ENCODE peak calls at places on chromosomes 12 and 14, in ten cellular contexts. O is GOT3; X is OCI-M1; W is NCI-H2081; U is cardiac fibroblast; I is PC-9; D is activated naive CD4-positive, alpha-beta T cell treated with Interleukin-2 at 50 U/mL for 16 hours; S is fibroblast of lung; J is GM12892; E is stimulated activated CD8-positive, alpha-beta memory T cell treated with anti-CD3 and anti-CD28 coated beads, Interleukin-7, amount 100 ng/mL, for 1 hour. Q is an unnamed sample.

GRCh38 chr14:100017578-100017977 is 47.6 kb upstream of the EVL start:
- DNase-seq in J (no peak), D (no peak), S (peak; percentile 76), W (no peak), E (no peak), X (no peak), U (peak; percentile 59), I (no peak), O (no peak), Q (no peak)

GRCh38 chr12:128613821-128614220 is 209.9 kb downstream of the SLC15A4 start:
- DNase-seq in S (no peak), J (no peak), O (no peak), U (no peak), D (no peak), E (no peak), X (no peak), I (no peak), W (no peak), Q (no peak)

GRCh38 chr12:52082026-52082667 is 2.6 kb downstream of the SMIM41 start:
- DNase-seq in J (no peak), O (no peak), S (peak; percentile 87), X (no peak), D (no peak), W (no peak), E (no peak), I (no peak), U (peak; percentile 65), Q (no peak)

GRCh38 chr12:120538281-120539156 is 4.4 kb downstream of the RNF10 start:
- DNase-seq in X (no peak), I (peak; percentile 58), D (no peak), W (no peak), J (no peak), S (peak; percentile 47), O (no peak), U (peak; percentile 70), E (no peak), Q (no peak)

GRCh38 chr12:9098115-9098452 is 17.6 kb downstream of the A2M start:
- DNase-seq in D (no peak), E (no peak), W (no peak), I (no peak), O (no peak), J (no peak), U (no peak), X (no peak), S (no peak), Q (no peak)

GRCh38 chr12:70049596-70050360 is 193.5 kb upstream of the CNOT2 start:
- DNase-seq in I (peak; percentile 49), W (no peak), J (peak; percentile 2), U (no peak), X (peak; percentile 77), D (no peak), S (no peak), E (peak; percentile 20), O (no peak), Q (peak; percentile 15)

GRCh38 chr14:61749867-61750266 is 12.4 kb upstream of the SNAPC1 start:
- DNase-seq in E (no peak), S (peak; percentile 13), I (peak; percentile 41), D (no peak), U (peak; percentile 21), X (peak; percentile 49), J (no peak), O (no peak), W (peak; percentile 27), Q (no peak)

GRCh38 chr12:124633269-124633953 is 66.0 kb upstream of the NCOR2 start:
- DNase-seq in J (no peak), S (peak; percentile 82), U (peak; percentile 83), I (peak; percentile 51), X (no peak), W (no peak), O (no peak), D (no peak), E (no peak), Q (no peak)

GRCh38 chr12:117714203-117714602 is 254.6 kb downstream of the KSR2 start:
- DNase-seq in W (no peak), S (no peak), O (no peak), D (no peak), U (no peak), X (no peak), J (no peak), I (no peak), E (no peak), Q (no peak)

GRCh38 chr12:42686514-42687172 is 97.1 kb upstream of the PRICKLE1 start:
- DNase-seq in D (no peak), W (no peak), O (no peak), X (no peak), S (peak; percentile 48), U (no peak), I (no peak), J (no peak), E (no peak), Q (no peak)

GRCh38 chr12:11228268-11228879 is 41.1 kb downstream of the PRB3 start:
- DNase-seq in S (peak; percentile 39), X (peak; percentile 75), E (no peak), U (peak; percentile 17), D (peak; percentile 10), O (no peak), J (peak; percentile 5), I (peak; percentile 42), W (peak; percentile 10), Q (peak; percentile 15)

GRCh38 chr12:92739099-92739498 is 36.3 kb downstream of the PLEKHG7 start:
- DNase-seq in J (no peak), X (peak; percentile 40), U (peak; percentile 27), S (no peak), E (no peak), O (no peak), D (no peak), W (no peak), I (no peak), Q (no peak)

GRCh38 chr14:103679351-103679750 is 35.9 kb downstream of the XRCC3 start:
- DNase-seq in U (peak; percentile 36), S (peak; percentile 31), O (no peak), I (no peak), X (peak; percentile 13), J (peak; percentile 59), W (peak; percentile 19), D (peak; percentile 36), E (no peak), Q (peak; percentile 70)

GRCh38 chr14:74501691-74502090 is 8.1 kb downstream of the ISCA2 start:
- DNase-seq in X (no peak), W (no peak), O (no peak), I (no peak), D (no peak), U (no peak), S (no peak), J (no peak), E (no peak), Q (no peak)

GRCh38 chr14:56745091-56745490 is 65.2 kb downstream of the OTX2 start:
- DNase-seq in O (no peak), J (no peak), W (no peak), X (no peak), D (no peak), I (no peak), U (no peak), E (no peak), S (no peak), Q (no peak)

GRCh38 chr14:68632591-68632895 is 160.3 kb downstream of the ZFP36L1 start:
- DNase-seq in I (no peak), U (no peak), E (no peak), J (no peak), D (no peak), W (no peak), S (no peak), X (no peak), O (no peak), Q (no peak)

GRCh38 chr12:50088577-50089335 is 3.6 kb downstream of the SMARCD1 start:
- DNase-seq in D (peak; percentile 56), S (peak; percentile 60), X (peak; percentile 70), W (peak; percentile 69), I (peak; percentile 50), E (no peak), J (no peak), U (peak; percentile 61), O (no peak), Q (peak; percentile 57)

GRCh38 chr12:109763201-109763841 is 49.7 kb downstream of the FAM222A start:
- DNase-seq in E (no peak), O (no peak), I (no peak), U (peak; percentile 23), S (peak; percentile 47), J (no peak), X (peak; percentile 45), W (no peak), D (no peak), Q (no peak)

GRCh38 chr14:28116716-28117115 is 649.9 kb upstream of the FOXG1 start:
- DNase-seq in D (no peak), X (peak; percentile 7), E (no peak), S (no peak), O (no peak), I (no peak), W (no peak), J (no peak), U (no peak), Q (no peak)

GRCh38 chr12:121602766-121603165 is 21.9 kb upstream of the KDM2B start:
- DNase-seq in X (no peak), O (no peak), D (no peak), S (no peak), I (no peak), W (no peak), J (no peak), U (no peak), E (no peak), Q (no peak)

GRCh38 chr14:92259613-92260357 is 63.2 kb upstream of the SLC24A4 start:
- DNase-seq in I (no peak), S (no peak), D (no peak), E (no peak), J (peak; percentile 37), X (no peak), O (no peak), U (no peak), W (no peak), Q (peak; percentile 50)

GRCh38 chr12:126218697-126219096 is 1153.5 kb downstream of the AACS start:
- DNase-seq in W (no peak), I (no peak), D (no peak), J (no peak), E (no peak), O (no peak), U (no peak), S (no peak), X (no peak), Q (no peak)

Q was measured in GM19239.